ENCODE peak calls at places on chromosomes 7 and 10, in four cellular contexts. J, M, G and W are unnamed samples.

GRCh38 chr10:93873427-93874115 is 20.2 kb upstream of the SLC35G1 start:
- DNase-seq in J (no peak), M (no peak), G (no peak), W (no peak)

GRCh38 chr7:132455306-132455705 is 121.0 kb downstream of the PLXNA4 start:
- DNase-seq in J (no peak), M (no peak), G (no peak), W (no peak)

GRCh38 chr10:107971973-107972372 is 807.5 kb upstream of the SORCS1 start:
- DNase-seq in J (no peak), M (no peak), G (no peak), W (no peak)

GRCh38 chr10:24418532-24418931 is 209.6 kb downstream of the KIAA1217 start:
- DNase-seq in J (no peak), M (no peak), G (no peak), W (no peak)

GRCh38 chr7:66016131-66016461 is 34.1 kb upstream of the GUSB start:
- DNase-seq in J (no peak), M (no peak), G (peak), W (peak)

GRCh38 chr10:125817318-125817946 is 5.6 kb downstream of the UROS start:
- DNase-seq in J (no peak), M (no peak), G (no peak), W (no peak)

GRCh38 chr7:74092321-74092963 is 8.8 kb downstream of the LIMK1 start:
- DNase-seq in J (no peak), M (no peak), G (no peak), W (peak)

GRCh38 chr7:44071726-44072363 is 6.5 kb upstream of the PGAM2 start:
- DNase-seq in J (no peak), M (no peak), G (peak), W (no peak)

GRCh38 chr7:63899691-63900393 is 98.8 kb upstream of the ZNF722 start:
- DNase-seq in J (no peak), M (no peak), G (no peak), W (peak)

GRCh38 chr7:101911800-101912705 is 94.6 kb downstream of the CUX1 start:
- DNase-seq in J (no peak), M (no peak), G (peak), W (no peak)

GRCh38 chr10:101000602-101000991 is 989 bp downstream of the LZTS2 start:
- DNase-seq in J (no peak), M (no peak), G (no peak), W (no peak)

GRCh38 chr10:100998991-100999741 is 442 bp upstream of the LZTS2 start:
- DNase-seq in J (peak), M (no peak), G (peak), W (peak)

GRCh38 chr10:100998183-100998990 is 1.2 kb upstream of the LZTS2 start:
- DNase-seq in J (peak), M (no peak), G (peak), W (peak)

GRCh38 chr10:101001225-101002035 is 1.8 kb downstream of the LZTS2 start:
- DNase-seq in J (no peak), M (no peak), G (no peak), W (peak)

GRCh38 chr10:100999742-101000601 is at the start of gene LZTS2:
- DNase-seq in J (no peak), M (no peak), G (no peak), W (peak)
- TF ChIP-seq PBX3 in J (no peak), M (no peak), G (no peak), W (no peak)

DNA sequence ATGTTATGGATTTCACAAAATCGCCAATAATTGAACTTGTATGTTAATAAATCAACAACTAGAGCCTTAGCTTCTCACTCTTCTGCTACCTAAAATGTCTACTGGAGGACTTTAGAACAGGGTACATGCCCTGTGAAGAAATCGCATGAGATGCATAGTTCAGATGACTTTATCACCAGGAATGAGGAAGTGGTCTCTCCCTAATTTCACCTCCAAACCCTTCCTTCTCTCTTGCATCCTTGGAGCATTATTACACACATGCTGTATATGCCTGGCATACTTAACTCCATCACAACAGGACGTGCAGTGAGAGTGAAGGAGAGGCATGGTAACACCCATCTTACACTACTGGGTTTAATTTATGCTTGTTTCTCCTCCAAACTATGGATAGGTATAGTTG is 27.8 kb downstream of the RHEB start:
- DNase-seq in J (peak), M (no peak), G (peak), W (no peak)
- TF ChIP-seq PBX3 in J (no peak), M (no peak), G (no peak), W (no peak)

GRCh38 chr7:50531401-50531906 is 33.8 kb downstream of the DDC start:
- DNase-seq in J (no peak), M (no peak), G (peak), W (peak)
- TF ChIP-seq PBX3 in J (no peak), M (no peak), G (no peak), W (no peak)

GRCh38 chr10:13991353-13991752 is 339.4 kb downstream of the FRMD4A start:
- DNase-seq in J (no peak), M (no peak), G (no peak), W (no peak)

GRCh38 chr10:13989616-13990015 is 341.1 kb downstream of the FRMD4A start:
- DNase-seq in J (no peak), M (no peak), G (no peak), W (no peak)

GRCh38 chr10:13990918-13991317 is 339.8 kb downstream of the FRMD4A start:
- DNase-seq in J (no peak), M (no peak), G (no peak), W (no peak)

GRCh38 chr10:13993169-13993568 is 337.6 kb downstream of the FRMD4A start:
- DNase-seq in J (no peak), M (no peak), G (peak), W (no peak)

DNA sequence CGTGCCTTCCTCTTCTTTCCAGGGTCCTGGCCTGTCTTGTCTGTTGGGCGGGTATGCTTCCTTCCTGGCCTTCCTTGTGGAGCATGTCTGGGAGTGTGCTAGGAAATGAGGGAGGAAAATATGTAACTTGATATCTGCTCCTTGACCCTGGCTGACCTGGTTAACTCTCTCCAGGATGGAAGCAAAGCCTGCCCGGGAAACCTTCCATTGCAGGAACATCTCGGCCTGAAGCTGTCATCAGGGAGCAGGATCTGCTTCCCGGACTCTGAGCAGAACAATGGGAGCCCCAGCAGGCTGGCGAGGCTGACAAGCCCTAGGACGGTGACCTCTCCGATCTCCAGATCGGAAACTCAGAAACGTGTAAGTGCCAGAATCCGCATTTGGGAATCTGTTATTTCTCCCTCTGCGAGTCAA is 340.3 kb downstream of the FRMD4A start:
- DNase-seq in J (no peak), M (no peak), G (no peak), W (no peak)
- TF ChIP-seq PBX3 in J (no peak), M (no peak), G (no peak), W (peak)

DNA sequence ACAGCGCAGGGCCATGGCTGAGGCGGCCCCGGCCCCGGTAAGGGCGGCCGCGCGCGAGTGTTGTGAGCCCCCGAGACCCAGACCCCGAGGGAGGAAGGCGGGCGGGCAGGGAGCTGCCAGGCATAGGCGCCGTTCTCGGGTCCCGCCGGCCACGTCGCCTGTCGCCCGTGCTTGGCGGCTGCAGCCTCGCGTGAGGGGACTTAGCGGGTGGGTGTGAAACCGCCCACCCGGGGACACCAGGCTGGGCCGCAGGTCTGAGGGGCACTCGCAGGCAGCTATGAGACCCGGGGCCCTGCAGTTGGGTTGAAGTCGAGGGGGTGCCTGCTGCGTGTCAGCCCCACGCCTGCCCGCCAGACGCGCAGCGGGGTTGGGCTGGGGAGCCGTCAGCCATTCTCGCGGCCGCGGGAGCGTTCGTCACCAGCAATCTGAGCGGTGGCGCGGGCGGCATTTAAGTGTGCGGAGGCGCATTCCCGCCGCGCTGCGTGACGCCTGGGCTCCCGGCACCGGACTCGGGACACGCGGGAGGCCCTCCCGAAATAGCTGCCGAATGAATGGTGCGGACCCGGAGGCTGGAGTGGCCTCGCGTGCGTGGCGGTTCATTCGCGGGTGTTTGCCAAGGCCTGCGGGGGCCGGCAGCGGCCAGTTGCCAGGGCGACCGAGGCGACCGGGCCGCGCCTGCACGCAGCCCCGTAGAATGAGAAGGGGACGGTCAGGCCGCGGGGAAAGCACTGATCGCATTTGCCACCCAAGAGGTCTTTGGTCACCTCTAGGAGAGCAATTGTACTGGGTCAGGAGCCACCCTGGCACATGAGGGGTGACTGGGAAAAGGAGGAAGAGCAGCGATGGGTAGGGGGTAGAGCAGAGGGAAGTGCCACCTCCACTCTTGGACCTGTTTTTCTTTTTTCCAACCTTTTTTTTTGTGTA is 739 bp downstream of the ZNF398 start:
- DNase-seq in J (peak), M (no peak), G (peak), W (peak)
- TF ChIP-seq PBX3 in J (no peak), M (no peak), G (no peak), W (no peak)

DNA sequence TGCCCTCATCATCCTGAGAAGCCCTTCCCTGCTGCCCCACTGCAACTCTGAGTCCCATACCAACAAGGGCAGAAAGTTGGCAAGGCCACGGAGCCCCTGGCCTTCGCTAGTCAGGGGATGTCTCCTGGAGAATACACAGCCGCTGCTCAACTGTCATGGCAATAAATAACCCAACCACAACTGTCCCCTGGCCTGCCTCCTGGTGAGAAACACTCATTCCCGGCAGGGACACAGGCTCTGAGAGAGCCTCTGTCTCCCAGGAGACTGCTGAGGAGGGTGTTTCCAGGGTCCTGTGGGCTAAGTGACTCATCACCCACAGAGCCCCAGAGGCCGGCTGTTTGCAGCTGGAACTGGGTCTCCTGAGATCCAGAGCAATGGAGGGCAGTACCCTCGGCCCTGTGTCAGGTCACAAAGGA is 354.1 kb downstream of the TNS3 start:
- DNase-seq in J (peak), M (peak), G (no peak), W (peak)
- TF ChIP-seq PBX3 in J (no peak), M (peak), G (no peak), W (peak)

GRCh38 chr10:114523876-114524275 is 119.6 kb upstream of the AFAP1L2 start:
- DNase-seq in J (no peak), M (no peak), G (no peak), W (no peak)

GRCh38 chr10:114521250-114521649 is 116.9 kb upstream of the AFAP1L2 start:
- DNase-seq in J (no peak), M (no peak), G (no peak), W (no peak)

GRCh38 chr10:114526112-114526496 is 121.8 kb upstream of the AFAP1L2 start:
- DNase-seq in J (no peak), M (peak), G (no peak), W (no peak)

GRCh38 chr10:114525368-114525949 is 121.2 kb upstream of the AFAP1L2 start:
- DNase-seq in J (no peak), M (no peak), G (no peak), W (no peak)

GRCh38 chr10:114526497-114527238 is 122.4 kb upstream of the AFAP1L2 start:
- DNase-seq in J (peak), M (peak), G (peak), W (peak)
- TF ChIP-seq PBX3 in J (no peak), M (no peak), G (no peak), W (no peak)

GRCh38 chr10:60494774-60495173 is 105.1 kb upstream of the ANK3 start:
- DNase-seq in J (no peak), M (no peak), G (no peak), W (no peak)

GRCh38 chr10:60497364-60497763 is 107.7 kb upstream of the ANK3 start:
- DNase-seq in J (no peak), M (no peak), G (no peak), W (no peak)

GRCh38 chr10:60495357-60495756 is 105.7 kb upstream of the ANK3 start:
- DNase-seq in J (no peak), M (no peak), G (no peak), W (no peak)

GRCh38 chr10:60491162-60491561 is 101.5 kb upstream of the ANK3 start:
- DNase-seq in J (no peak), M (no peak), G (no peak), W (no peak)

DNA sequence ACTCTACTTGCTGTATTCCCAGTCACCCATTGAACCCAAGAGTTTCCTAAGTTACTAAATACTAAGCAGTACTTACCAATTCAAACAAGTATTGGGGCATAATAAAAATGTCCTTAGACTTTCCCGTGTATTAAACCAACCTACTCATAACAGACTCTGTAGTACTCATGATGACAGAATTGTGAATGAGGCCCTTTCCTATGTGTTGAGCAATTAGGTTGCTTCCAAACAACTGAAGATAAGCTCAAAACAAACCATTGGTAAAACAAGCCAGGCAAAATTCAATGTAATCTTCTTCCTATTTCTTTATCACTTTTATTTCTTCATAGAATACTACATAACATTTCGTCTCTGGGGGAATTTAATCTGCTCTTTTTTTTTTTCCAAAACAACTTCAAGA is 106.5 kb upstream of the ANK3 start:
- DNase-seq in J (no peak), M (no peak), G (no peak), W (no peak)
- TF ChIP-seq PBX3 in J (no peak), M (no peak), G (no peak), W (no peak)

GRCh38 chr7:144812379-144813283 is 23.2 kb downstream of the TPK1 start:
- DNase-seq in J (no peak), M (no peak), G (no peak), W (no peak)
- TF ChIP-seq PBX3 in J (no peak), M (no peak), G (no peak), W (no peak)